ENCODE peak calls at places on chromosomes 16 and 17, in five cellular contexts. N is HCT116, U is A549, W is H1, R is tibial nerve. F is an unnamed sample.

GRCh38 chr16:64654137-64654652 is 467.7 kb downstream of the CDH11 start:
- DNase-seq in U (no peak), N (no peak), W (no peak), R (no peak), F (no peak)

GRCh38 chr17:82321947-82322466 is 4.6 kb upstream of the CD7 start:
- DNase-seq in R (no peak), U (no peak), N (no peak), W (no peak), F (no peak)

GRCh38 chr17:60224064-60224463 is 74.3 kb downstream of the CA4 start:
- DNase-seq in U (no peak), N (no peak), W (no peak), R (no peak), F (no peak)

GRCh38 chr16:8847623-8848022 is 21.2 kb downstream of the CARHSP1 start:
- DNase-seq in N (no peak), U (no peak), R (no peak), W (no peak), F (no peak)

GRCh38 chr16:3484328-3485096 is 10.8 kb downstream of the C16orf90 start:
- DNase-seq in N (no peak), U (no peak), R (no peak), W (no peak), F (peak; percentile 33)

GRCh38 chr17:68310141-68310540 is 18.8 kb downstream of the ARSG start:
- DNase-seq in R (no peak), W (no peak), U (no peak), N (peak; percentile 67), F (no peak)

GRCh38 chr17:27477971-27478684 is 21.9 kb downstream of the KSR1 start:
- DNase-seq in N (no peak), R (no peak), U (no peak), W (no peak), F (no peak)

GRCh38 chr16:73125860-73126259 is 77.9 kb upstream of the ZFHX3 start:
- DNase-seq in W (no peak), U (no peak), N (no peak), R (no peak), F (no peak)

GRCh38 chr16:65314246-65315003 is 192.6 kb upstream of the CDH11 start:
- DNase-seq in U (no peak), R (no peak), W (no peak), N (no peak), F (no peak)

GRCh38 chr16:10557750-10558149 is 22.6 kb downstream of the EMP2 start:
- DNase-seq in R (no peak), U (no peak), W (no peak), N (no peak), F (no peak)

GRCh38 chr16:11258553-11259287 is 2.7 kb upstream of the SOCS1 start:
- DNase-seq in U (no peak), N (no peak), R (no peak), W (no peak), F (peak; percentile 65)

GRCh38 chr16:77840093-77840492 is 51.7 kb downstream of the VAT1L start:
- DNase-seq in U (no peak), W (no peak), N (no peak), R (no peak), F (no peak)

GRCh38 chr16:81601008-81601428 is 156.4 kb downstream of the CMIP start:
- DNase-seq in U (peak; percentile 46), N (no peak), W (no peak), R (no peak), F (no peak)

GRCh38 chr16:15682105-15682570 is 32.1 kb downstream of the NDE1 start:
- DNase-seq in N (peak; percentile 33), U (peak; percentile 80), W (peak; percentile 48), R (no peak), F (peak; percentile 81)

GRCh38 chr17:77349976-77350830 is 209.4 kb downstream of the SEC14L1 start:
- DNase-seq in N (no peak), W (no peak), R (peak; percentile 8), U (no peak), F (no peak)

GRCh38 chr16:49851468-49851787 is 4.5 kb downstream of the ZNF423 start:
- DNase-seq in R (no peak), W (no peak), N (no peak), U (no peak), F (no peak)

GRCh38 chr17:50051082-50051576 is 4.8 kb upstream of the ITGA3 start:
- DNase-seq in U (peak; percentile 93), R (no peak), W (no peak), N (peak; percentile 96), F (no peak)

GRCh38 chr16:86307518-86307903 is 202.8 kb upstream of the FOXF1 start:
- DNase-seq in W (no peak), N (peak; percentile 21), R (no peak), U (peak; percentile 60), F (no peak)

GRCh38 chr17:43676471-43676870 is 14.7 kb upstream of the MEOX1 start:
- DNase-seq in W (no peak), R (no peak), U (no peak), N (no peak), F (no peak)

GRCh38 chr17:8475820-8476219 is 40.1 kb downstream of the NDEL1 start:
- DNase-seq in N (no peak), R (no peak), U (no peak), W (no peak), F (no peak)

GRCh38 chr17:57975044-57975443 is 13.0 kb downstream of the VEZF1 start:
- DNase-seq in W (no peak), N (no peak), U (peak; percentile 81), R (no peak), F (no peak)

GRCh38 chr17:48244814-48245213 is 137.2 kb downstream of the SNX11 start:
- DNase-seq in N (no peak), W (no peak), R (no peak), U (peak; percentile 53), F (no peak)

GRCh38 chr17:1730345-1731193 is 6.1 kb downstream of the WDR81 start:
- DNase-seq in R (peak; percentile 94), U (no peak), N (no peak), W (no peak), F (peak; percentile 93)

GRCh38 chr16:8522757-8523156 is 67.6 kb downstream of the TMEM114 start:
- DNase-seq in R (no peak), W (no peak), U (no peak), N (no peak), F (no peak)

GRCh38 chr17:65005858-65006257 is 50.7 kb downstream of the GNA13 start:
- DNase-seq in W (no peak), N (no peak), U (no peak), R (no peak), F (no peak)

GRCh38 chr17:59074494-59074893 is 32.2 kb downstream of the TRIM37 start:
- DNase-seq in U (peak; percentile 13), R (no peak), N (no peak), W (no peak), F (no peak)

GRCh38 chr17:38728290-38728831 is 1.8 kb upstream of the CISD3 start:
- DNase-seq in R (no peak), U (no peak), N (no peak), W (no peak), F (no peak)
- H3K4me1 ChIP-seq in R (peaks cover 75% of the 10 kb centered on the region), U (peaks cover 27% of the 10 kb centered on the region), N (peaks cover 27% of the 10 kb centered on the region), W (peaks cover 10% of the 10 kb centered on the region), F (no peaks in the 10 kb centered on the region)

DNA sequence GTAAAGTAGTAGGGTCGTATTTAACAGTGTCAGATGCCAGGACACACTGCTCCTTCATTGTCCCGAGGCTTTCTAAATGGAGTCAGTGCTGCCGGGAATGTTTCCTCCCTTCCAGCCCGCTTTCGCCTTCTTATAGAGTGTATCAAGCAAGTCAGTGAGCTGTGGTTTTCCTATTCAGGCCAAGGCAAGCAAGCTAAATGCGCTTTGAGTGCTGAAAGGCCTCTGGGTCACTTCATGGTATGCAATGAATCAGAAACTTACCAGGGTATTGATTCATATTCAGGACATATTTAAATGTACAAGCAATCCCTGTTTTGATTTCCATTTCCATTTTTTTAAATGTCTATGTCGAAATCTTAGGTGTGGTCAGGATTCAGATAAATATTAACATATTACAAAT is 327.9 kb upstream of the SOX9 start:
- DNase-seq in R (no peak), U (no peak), W (no peak), N (no peak), F (no peak)
- H3K27ac ChIP-seq in R (no peak overlapping the region), U (no peak overlapping the region), W (no peak overlapping the region), N (no peak overlapping the region), F (no peak overlapping the region)

DNA sequence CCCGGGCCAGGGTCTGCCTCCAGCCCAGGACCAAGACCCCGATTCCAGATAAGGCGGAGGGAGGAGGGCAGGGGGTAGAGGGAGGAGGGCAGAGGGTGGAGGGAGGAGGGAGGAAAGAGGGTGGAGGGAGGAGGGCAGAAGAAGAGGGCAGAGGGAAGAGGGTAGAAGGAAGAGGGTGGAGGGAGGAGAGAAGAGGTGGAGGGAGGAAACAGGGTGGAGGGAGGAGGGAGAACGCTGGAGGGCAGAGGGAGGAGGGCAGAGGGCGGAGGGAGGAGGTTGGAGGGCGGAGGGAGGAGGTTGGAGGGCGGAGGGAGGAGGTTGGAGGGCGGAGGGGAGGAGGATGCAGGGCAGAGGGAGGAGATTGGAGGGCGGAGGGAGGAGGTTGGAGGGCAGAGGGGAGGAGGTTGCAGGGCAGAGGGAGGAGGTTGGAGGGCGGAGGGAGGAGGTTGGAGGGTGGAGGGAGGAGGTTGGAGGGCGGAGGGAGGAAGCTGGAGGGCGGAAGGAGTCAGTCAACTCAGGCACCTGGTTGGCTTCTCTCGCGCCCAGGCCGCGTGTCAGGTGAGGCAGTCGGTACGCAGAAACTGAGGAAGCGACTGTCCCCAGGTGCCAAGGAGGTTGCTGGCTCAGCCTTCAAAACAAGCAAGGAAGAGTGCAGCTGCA is 65.2 kb downstream of the KLHDC4 start:
- DNase-seq in W (no peak), U (no peak), N (no peak), R (no peak), F (no peak)
- H3K4me1 ChIP-seq in W (no peaks in the 10 kb centered on the region), U (no peaks in the 10 kb centered on the region), N (no peaks in the 10 kb centered on the region), R (peaks cover 12% of the 10 kb centered on the region), F (no peaks in the 10 kb centered on the region)

GRCh38 chr17:45757431-45758218 is 26.5 kb upstream of the CRHR1 start:
- DNase-seq in W (no peak), U (no peak), N (no peak), R (no peak), F (peak; percentile 62)

GRCh38 chr17:45758544-45758943 is 25.6 kb upstream of the CRHR1 start:
- DNase-seq in R (no peak), U (no peak), W (no peak), N (no peak), F (no peak)

GRCh38 chr17:45753645-45754225 is 30.4 kb upstream of the CRHR1 start:
- DNase-seq in U (no peak), N (no peak), R (no peak), W (no peak), F (no peak)

GRCh38 chr17:45755050-45755449 is 29.1 kb upstream of the CRHR1 start:
- DNase-seq in R (no peak), W (no peak), N (no peak), U (no peak), F (no peak)

DNA sequence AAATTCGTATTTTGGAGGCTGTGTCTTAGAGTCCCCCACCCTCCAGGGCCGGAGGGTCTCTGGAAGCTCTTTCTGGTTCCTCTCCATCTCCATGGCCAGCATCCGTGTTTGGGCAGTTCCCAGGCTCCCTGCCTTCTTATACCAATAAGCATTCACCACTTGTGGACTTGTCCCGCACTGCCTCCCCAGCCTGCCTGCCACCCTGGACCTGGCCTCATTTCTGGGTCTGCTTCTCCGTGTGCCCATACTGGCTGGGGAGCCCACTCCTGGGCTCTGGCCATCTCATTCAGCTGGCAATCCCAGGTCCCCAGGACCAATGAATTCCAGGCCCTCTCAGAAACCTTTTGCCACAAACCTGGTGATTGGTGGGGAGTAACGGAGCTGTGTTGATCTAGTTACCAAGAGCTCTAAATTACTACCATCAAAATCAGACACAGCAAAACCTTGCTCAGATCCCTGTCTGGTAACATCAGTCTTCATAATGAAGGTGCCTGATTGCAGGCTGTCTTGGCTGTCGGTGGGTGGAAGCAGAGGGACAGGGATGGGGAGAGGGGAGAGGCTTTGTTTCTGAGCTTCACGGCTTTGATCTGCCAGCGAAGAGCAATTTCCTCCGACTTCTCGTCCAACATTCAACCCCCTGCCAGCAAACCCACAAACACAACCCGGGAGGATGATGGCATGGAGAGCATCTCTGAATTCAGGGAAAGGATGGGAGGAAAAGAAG is 27.7 kb upstream of the CRHR1 start:
- DNase-seq in W (no peak), U (no peak), R (no peak), N (no peak), F (no peak)
- H3K27ac ChIP-seq in W (no peak overlapping the region), U (no peak overlapping the region), R (no peak overlapping the region), N (no peak overlapping the region), F (no peak overlapping the region)